ENCODE peak calls at places on chromosomes 5 and 9, in six cellular contexts. One of them, this sample, is unnamed. For H3K4me1, the result is how much of the 10 kb centered on the place peaks cover.

GRCh38 chr5:98214240-98215051 is 559.0 kb upstream of the RGMB start:
- DNase-seq in HCT116: no peak
- DNase-seq in A549: no peak
- DNase-seq in upper lobe of left lung: peak
- DNase-seq in fibroblast of lung: peak
- DNase-seq in effector memory CD4-positive, alpha-beta T cell: no peak
- DNase-seq in this sample: no peak

GRCh38 chr5:78511116-78511906 is 137.3 kb downstream of the LHFPL2 start:
- DNase-seq in HCT116: no peak
- DNase-seq in A549: no peak
- DNase-seq in upper lobe of left lung: no peak
- DNase-seq in fibroblast of lung: no peak
- DNase-seq in effector memory CD4-positive, alpha-beta T cell: no peak
- DNase-seq in this sample: no peak

GRCh38 chr5:107570805-107571531 is 99.8 kb downstream of the EFNA5 start:
- DNase-seq in HCT116: no peak
- DNase-seq in A549: peak
- DNase-seq in upper lobe of left lung: no peak
- DNase-seq in fibroblast of lung: no peak
- DNase-seq in effector memory CD4-positive, alpha-beta T cell: no peak
- DNase-seq in this sample: peak

GRCh38 chr5:168752416-168753190 is 173.4 kb upstream of the PANK3 start:
- DNase-seq in HCT116: no peak
- DNase-seq in A549: no peak
- DNase-seq in upper lobe of left lung: no peak
- DNase-seq in fibroblast of lung: no peak
- DNase-seq in effector memory CD4-positive, alpha-beta T cell: no peak
- DNase-seq in this sample: no peak

GRCh38 chr5:172010278-172010677 is 3.8 kb upstream of the FBXW11 start:
- DNase-seq in HCT116: no peak
- DNase-seq in A549: no peak
- DNase-seq in upper lobe of left lung: no peak
- DNase-seq in fibroblast of lung: peak
- DNase-seq in effector memory CD4-positive, alpha-beta T cell: no peak
- DNase-seq in this sample: peak

GRCh38 chr9:105901514-105902109 is 207.3 kb downstream of the TMEM38B start:
- DNase-seq in HCT116: no peak
- DNase-seq in A549: peak
- DNase-seq in upper lobe of left lung: peak
- DNase-seq in fibroblast of lung: peak
- DNase-seq in effector memory CD4-positive, alpha-beta T cell: no peak
- DNase-seq in this sample: peak

GRCh38 chr5:17991775-17992174 is 357.5 kb downstream of the TAF11L14 start:
- DNase-seq in HCT116: no peak
- DNase-seq in A549: no peak
- DNase-seq in upper lobe of left lung: no peak
- DNase-seq in fibroblast of lung: no peak
- DNase-seq in effector memory CD4-positive, alpha-beta T cell: no peak
- DNase-seq in this sample: no peak

GRCh38 chr9:76109953-76110352 is 219.5 kb downstream of the PCSK5 start:
- DNase-seq in HCT116: no peak
- DNase-seq in A549: no peak
- DNase-seq in upper lobe of left lung: no peak
- DNase-seq in fibroblast of lung: peak
- DNase-seq in effector memory CD4-positive, alpha-beta T cell: no peak
- DNase-seq in this sample: no peak

GRCh38 chr9:127977877-127978647 is 2.7 kb downstream of the EEIG1 start:
- DNase-seq in HCT116: no peak
- DNase-seq in A549: peak
- DNase-seq in upper lobe of left lung: no peak
- DNase-seq in fibroblast of lung: peak
- DNase-seq in effector memory CD4-positive, alpha-beta T cell: no peak
- DNase-seq in this sample: peak

GRCh38 chr9:99144966-99145365 is 40.1 kb downstream of the TGFBR1 start:
- DNase-seq in HCT116: no peak
- DNase-seq in A549: no peak
- DNase-seq in upper lobe of left lung: no peak
- DNase-seq in fibroblast of lung: no peak
- DNase-seq in effector memory CD4-positive, alpha-beta T cell: no peak
- DNase-seq in this sample: no peak

GRCh38 chr5:153445875-153446567 is 44.4 kb upstream of the GRIA1 start:
- DNase-seq in HCT116: no peak
- DNase-seq in A549: no peak
- DNase-seq in upper lobe of left lung: no peak
- DNase-seq in fibroblast of lung: peak
- DNase-seq in effector memory CD4-positive, alpha-beta T cell: no peak
- DNase-seq in this sample: no peak

GRCh38 chr5:71762826-71763225 is 43.8 kb downstream of the CARTPT start:
- DNase-seq in HCT116: no peak
- DNase-seq in A549: no peak
- DNase-seq in upper lobe of left lung: no peak
- DNase-seq in fibroblast of lung: no peak
- DNase-seq in effector memory CD4-positive, alpha-beta T cell: no peak
- DNase-seq in this sample: no peak

GRCh38 chr9:128396970-128397613 is 23.6 kb upstream of the CERCAM start:
- DNase-seq in HCT116: no peak
- DNase-seq in A549: no peak
- DNase-seq in upper lobe of left lung: no peak
- DNase-seq in fibroblast of lung: no peak
- DNase-seq in effector memory CD4-positive, alpha-beta T cell: no peak
- DNase-seq in this sample: no peak

GRCh38 chr5:74318985-74319563 is 321.5 kb downstream of the ENC1 start:
- DNase-seq in HCT116: no peak
- DNase-seq in A549: no peak
- DNase-seq in upper lobe of left lung: no peak
- DNase-seq in fibroblast of lung: peak
- DNase-seq in effector memory CD4-positive, alpha-beta T cell: no peak
- DNase-seq in this sample: no peak

GRCh38 chr5:67520161-67520886 is 323.7 kb upstream of the CD180 start:
- DNase-seq in HCT116: no peak
- DNase-seq in A549: no peak
- DNase-seq in upper lobe of left lung: no peak
- DNase-seq in fibroblast of lung: no peak
- DNase-seq in effector memory CD4-positive, alpha-beta T cell: no peak
- DNase-seq in this sample: no peak

GRCh38 chr5:57172466-57172961 is 1.3 kb upstream of the GPBP1 start:
- DNase-seq in HCT116: no peak
- DNase-seq in A549: no peak
- DNase-seq in upper lobe of left lung: no peak
- DNase-seq in fibroblast of lung: peak
- DNase-seq in effector memory CD4-positive, alpha-beta T cell: no peak
- DNase-seq in this sample: no peak

GRCh38 chr9:113390192-113390960 is 10.7 kb downstream of the ALAD start:
- DNase-seq in HCT116: no peak
- DNase-seq in A549: no peak
- DNase-seq in upper lobe of left lung: peak
- DNase-seq in fibroblast of lung: no peak
- DNase-seq in effector memory CD4-positive, alpha-beta T cell: no peak
- DNase-seq in this sample: no peak

GRCh38 chr9:131960311-131960710 is 119.4 kb downstream of the MED27 start:
- DNase-seq in HCT116: no peak
- DNase-seq in A549: no peak
- DNase-seq in upper lobe of left lung: no peak
- DNase-seq in fibroblast of lung: peak
- DNase-seq in effector memory CD4-positive, alpha-beta T cell: no peak
- DNase-seq in this sample: no peak

GRCh38 chr5:140725799-140726471 is 25.7 kb downstream of the ZMAT2 start:
- DNase-seq in HCT116: peak
- DNase-seq in A549: peak
- DNase-seq in upper lobe of left lung: no peak
- DNase-seq in fibroblast of lung: peak
- DNase-seq in effector memory CD4-positive, alpha-beta T cell: peak
- DNase-seq in this sample: peak

GRCh38 chr9:33109097-33109496 is 32.6 kb upstream of the SMU1 start:
- DNase-seq in HCT116: no peak
- DNase-seq in A549: no peak
- DNase-seq in upper lobe of left lung: no peak
- DNase-seq in fibroblast of lung: no peak
- DNase-seq in effector memory CD4-positive, alpha-beta T cell: no peak
- DNase-seq in this sample: no peak

GRCh38 chr9:79969383-79969782 is 397.6 kb downstream of the TLE4 start:
- DNase-seq in HCT116: no peak
- DNase-seq in A549: no peak
- DNase-seq in upper lobe of left lung: no peak
- DNase-seq in fibroblast of lung: no peak
- DNase-seq in effector memory CD4-positive, alpha-beta T cell: no peak
- DNase-seq in this sample: no peak

DNA sequence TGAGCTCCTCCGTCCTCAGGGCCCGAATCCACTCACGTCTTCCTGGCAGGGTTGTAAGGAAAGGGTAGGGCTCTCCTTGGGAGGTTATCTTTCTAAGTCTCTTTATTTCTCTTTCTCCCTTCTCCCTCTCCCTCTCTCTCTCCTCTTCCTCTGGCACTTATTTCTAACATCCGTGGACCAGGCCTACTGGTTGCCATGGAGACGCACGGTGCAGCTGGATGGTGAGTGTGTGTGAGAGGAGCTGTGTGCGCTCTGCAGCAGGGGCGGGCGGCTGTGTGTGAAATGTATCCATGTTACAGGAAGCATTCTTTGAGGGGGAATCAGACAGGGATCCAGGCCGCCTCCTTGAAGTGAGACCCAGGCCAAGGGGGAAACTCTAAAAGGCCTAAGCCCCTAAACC is 32.2 kb downstream of the PCDH1 start:
- DNase-seq in HCT116: no peak
- DNase-seq in A549: no peak
- DNase-seq in upper lobe of left lung: no peak
- DNase-seq in fibroblast of lung: peak
- DNase-seq in effector memory CD4-positive, alpha-beta T cell: no peak
- DNase-seq in this sample: no peak
- H3K4me1 ChIP-seq in HCT116: under half
- H3K4me1 ChIP-seq in A549: under half
- H3K4me1 ChIP-seq in upper lobe of left lung: half or more
- H3K4me1 ChIP-seq in fibroblast of lung: under half
- H3K4me1 ChIP-seq in effector memory CD4-positive, alpha-beta T cell: under half
- H3K4me1 ChIP-seq in this sample: under half

GRCh38 chr9:129998491-129999122 is 44.4 kb downstream of the FNBP1 start:
- DNase-seq in HCT116: no peak
- DNase-seq in A549: no peak
- DNase-seq in upper lobe of left lung: no peak
- DNase-seq in fibroblast of lung: no peak
- DNase-seq in effector memory CD4-positive, alpha-beta T cell: no peak
- DNase-seq in this sample: peak

GRCh38 chr9:129995409-129996160 is 47.4 kb downstream of the FNBP1 start:
- DNase-seq in HCT116: no peak
- DNase-seq in A549: no peak
- DNase-seq in upper lobe of left lung: no peak
- DNase-seq in fibroblast of lung: peak
- DNase-seq in effector memory CD4-positive, alpha-beta T cell: no peak
- DNase-seq in this sample: no peak

GRCh38 chr9:129999123-129999510 is 43.9 kb downstream of the FNBP1 start:
- DNase-seq in HCT116: no peak
- DNase-seq in A549: no peak
- DNase-seq in upper lobe of left lung: no peak
- DNase-seq in fibroblast of lung: no peak
- DNase-seq in effector memory CD4-positive, alpha-beta T cell: no peak
- DNase-seq in this sample: no peak

GRCh38 chr9:129994947-129995346 is 48.0 kb downstream of the FNBP1 start:
- DNase-seq in HCT116: no peak
- DNase-seq in A549: no peak
- DNase-seq in upper lobe of left lung: no peak
- DNase-seq in fibroblast of lung: no peak
- DNase-seq in effector memory CD4-positive, alpha-beta T cell: no peak
- DNase-seq in this sample: no peak

DNA sequence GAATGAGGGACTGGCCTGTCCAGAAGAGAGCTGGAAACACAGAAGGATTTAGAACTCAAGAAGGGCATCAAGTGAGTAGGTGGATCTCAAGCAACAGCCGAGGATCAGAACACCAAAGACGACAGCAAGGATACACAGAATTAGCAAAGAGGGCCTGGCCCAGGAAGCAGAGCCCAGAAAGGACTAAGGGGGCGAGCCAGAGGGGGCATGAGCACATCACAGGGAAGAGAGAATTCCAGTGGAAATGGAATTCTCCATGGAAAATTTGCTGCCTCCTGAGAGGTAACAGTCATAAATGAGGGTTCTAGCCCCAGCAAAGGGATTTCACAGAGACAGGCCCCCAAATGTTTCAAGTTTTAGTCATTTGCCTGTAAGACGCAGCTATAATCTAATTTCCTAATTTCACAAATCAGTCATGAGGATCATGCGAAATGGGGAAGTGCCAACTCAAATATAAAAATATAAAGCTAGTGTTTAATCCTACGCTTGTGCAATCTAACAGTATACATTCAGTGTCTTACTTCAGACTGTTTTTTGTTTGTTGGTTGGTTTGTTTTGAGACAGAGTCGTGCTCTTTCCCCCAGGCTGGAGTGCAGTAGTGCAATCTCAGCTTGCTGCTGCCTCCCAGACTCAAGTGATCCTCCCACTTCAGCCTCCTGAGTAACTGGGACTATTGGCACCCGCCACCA is 46.7 kb downstream of the FNBP1 start:
- DNase-seq in HCT116: no peak
- DNase-seq in A549: no peak
- DNase-seq in upper lobe of left lung: no peak
- DNase-seq in fibroblast of lung: no peak
- DNase-seq in effector memory CD4-positive, alpha-beta T cell: no peak
- DNase-seq in this sample: no peak
- H3K4me3 ChIP-seq in HCT116: no peak
- H3K4me3 ChIP-seq in A549: no peak
- H3K4me3 ChIP-seq in upper lobe of left lung: no peak
- H3K4me3 ChIP-seq in fibroblast of lung: no peak
- H3K4me3 ChIP-seq in effector memory CD4-positive, alpha-beta T cell: no peak
- H3K4me3 ChIP-seq in this sample: no peak

DNA sequence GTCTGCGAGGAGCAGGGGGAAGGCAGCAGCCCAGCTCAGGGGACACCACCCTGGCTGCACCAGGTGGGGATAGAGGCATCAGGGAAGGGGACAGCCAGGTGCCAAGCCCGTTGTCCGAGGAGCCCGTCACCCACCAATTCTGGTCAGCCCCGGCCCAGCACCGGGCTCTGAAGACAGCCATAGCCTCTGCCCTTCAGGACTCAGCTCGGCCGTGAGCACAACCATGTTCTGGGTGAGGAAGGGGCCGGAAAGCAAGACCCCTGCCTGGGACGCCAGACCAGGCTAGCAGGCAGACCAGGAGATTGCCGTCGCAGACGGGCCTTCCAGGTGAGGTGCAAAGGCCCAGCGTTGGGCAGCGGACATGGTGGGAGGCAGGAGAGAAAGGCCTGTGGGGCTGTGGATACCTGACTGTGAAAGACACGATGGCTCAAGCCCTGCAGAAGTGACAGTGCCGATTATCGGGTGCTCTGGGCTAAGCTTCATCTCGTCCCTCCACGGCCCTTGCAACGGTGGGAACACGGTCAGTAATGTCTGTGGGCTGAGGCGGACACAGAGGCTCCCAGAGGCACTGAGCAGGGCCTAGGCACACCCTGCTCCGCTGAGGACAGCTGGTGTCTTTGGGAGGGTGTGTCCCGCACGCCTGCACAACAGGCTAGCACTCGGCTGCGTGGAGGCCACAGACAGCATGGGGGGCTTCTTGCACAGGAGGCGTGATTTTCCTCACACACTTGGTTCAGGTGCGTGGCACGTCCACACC is 36.5 kb downstream of the DBH start:
- DNase-seq in HCT116: no peak
- DNase-seq in A549: no peak
- DNase-seq in upper lobe of left lung: peak
- DNase-seq in fibroblast of lung: no peak
- DNase-seq in effector memory CD4-positive, alpha-beta T cell: no peak
- DNase-seq in this sample: no peak
- H3K4me1 ChIP-seq in HCT116: under half
- H3K4me1 ChIP-seq in A549: under half
- H3K4me1 ChIP-seq in upper lobe of left lung: under half
- H3K4me1 ChIP-seq in fibroblast of lung: under half
- H3K4me1 ChIP-seq in effector memory CD4-positive, alpha-beta T cell: under half
- H3K4me1 ChIP-seq in this sample: under half

GRCh38 chr9:110257097-110257955 is 1.0 kb upstream of the TXN start:
- DNase-seq in HCT116: no peak
- DNase-seq in A549: no peak
- DNase-seq in upper lobe of left lung: no peak
- DNase-seq in fibroblast of lung: peak
- DNase-seq in effector memory CD4-positive, alpha-beta T cell: no peak
- DNase-seq in this sample: no peak
- H3K4me3 ChIP-seq in HCT116: peak
- H3K4me3 ChIP-seq in A549: peak
- H3K4me3 ChIP-seq in upper lobe of left lung: peak
- H3K4me3 ChIP-seq in fibroblast of lung: peak
- H3K4me3 ChIP-seq in effector memory CD4-positive, alpha-beta T cell: peak
- H3K4me3 ChIP-seq in this sample: peak

This sample was measured in HAP-1.